ENCODE peak calls at places on chromosomes 13 and 19, in four cellular contexts. S is HepG2, X is GM12878, R is K562. F is an unnamed sample.

GRCh38 chr13:51838235-51838846 is 6.6 kb downstream of the TMEM272 start:
- DNase-seq in S (no peak), X (no peak), R (no peak), F (no peak)

GRCh38 chr19:58407658-58408151 is 744 bp upstream of the ZNF584 start:
- DNase-seq in S (peak), X (no peak), R (no peak), F (no peak)

GRCh38 chr13:113558461-113558860 is 26.1 kb upstream of the TFDP1 start:
- DNase-seq in S (no peak), X (no peak), R (no peak), F (no peak)

GRCh38 chr19:33214621-33215020 is 11.0 kb downstream of the SLC7A10 start:
- DNase-seq in S (peak), X (no peak), R (no peak), F (peak)

GRCh38 chr13:68927387-68928026 is 1180.1 kb upstream of the ATXN8OS start:
- DNase-seq in S (peak), X (no peak), R (no peak), F (peak)

GRCh38 chr13:23985846-23986245 is 88.5 kb upstream of the C1QTNF9B start:
- DNase-seq in S (no peak), X (no peak), R (no peak), F (no peak)

GRCh38 chr13:68025604-68026003 is 795.5 kb upstream of the PCDH9 start:
- DNase-seq in S (no peak), X (no peak), R (no peak), F (no peak)

GRCh38 chr13:111521030-111521429 is 200.6 kb downstream of the TEX29 start:
- DNase-seq in S (no peak), X (no peak), R (no peak), F (no peak)

GRCh38 chr13:23889598-23890224 is 511 bp upstream of the MIPEP start:
- DNase-seq in S (no peak), X (no peak), R (no peak), F (peak)

GRCh38 chr19:34513767-34514166 is 32.2 kb downstream of the WTIP start:
- DNase-seq in S (no peak), X (no peak), R (no peak), F (no peak)

GRCh38 chr19:55355213-55355821 is 798 bp upstream of the COX6B2 start:
- DNase-seq in S (no peak), X (no peak), R (no peak), F (peak)

GRCh38 chr19:48780684-48781391 is 25.5 kb downstream of the FGF21 start:
- DNase-seq in S (peak), X (peak), R (peak), F (no peak)

GRCh38 chr13:36493046-36493445 is 60.8 kb downstream of the CCNA1 start:
- DNase-seq in S (no peak), X (no peak), R (no peak), F (no peak)

GRCh38 chr19:43470288-43470687 is 4.9 kb upstream of the LYPD3 start:
- DNase-seq in S (no peak), X (no peak), R (no peak), F (peak)

GRCh38 chr19:30811397-30812098 is 439.4 kb downstream of the ZNF536 start:
- DNase-seq in S (no peak), X (no peak), R (no peak), F (no peak)

GRCh38 chr19:35545855-35546381 is 492 bp downstream of the TMEM147 start:
- DNase-seq in S (no peak), X (peak), R (peak), F (peak)

GRCh38 chr13:46484561-46484960 is 68.4 kb upstream of the LRCH1 start:
- DNase-seq in S (no peak), X (no peak), R (no peak), F (no peak)

GRCh38 chr19:2334426-2334825 is 5.9 kb downstream of the SPPL2B start:
- DNase-seq in S (no peak), X (no peak), R (no peak), F (no peak)

GRCh38 chr13:100563779-100564178 is 24.8 kb downstream of the GGACT start:
- DNase-seq in S (no peak), X (no peak), R (no peak), F (no peak)

GRCh38 chr19:49147923-49148682 is 7.1 kb downstream of the HRC start:
- DNase-seq in S (no peak), X (no peak), R (peak), F (no peak)

GRCh38 chr13:44865722-44866484 is 123.4 kb downstream of the NUFIP1 start:
- DNase-seq in S (no peak), X (no peak), R (no peak), F (no peak)

GRCh38 chr19:13976446-13976845 is 24.1 kb downstream of the DCAF15 start:
- DNase-seq in S (no peak), X (no peak), R (no peak), F (no peak)

GRCh38 chr13:45807520-45808099 is 43.9 kb downstream of the SIAH3 start:
- DNase-seq in S (peak), X (peak), R (peak), F (peak)

GRCh38 chr19:18274776-18275356 is 614 bp upstream of the IQCN start:
- DNase-seq in S (peak), X (no peak), R (peak), F (no peak)

GRCh38 chr19:51891193-51891747 is 3.5 kb upstream of the ZNF577 start:
- DNase-seq in S (no peak), X (no peak), R (no peak), F (no peak)

GRCh38 chr19:1406818-1407661 is at the start of gene DAZAP1:
- DNase-seq in S (peak), X (peak), R (peak), F (peak)

GRCh38 chr13:36986462-36987240 is 12.5 kb downstream of the ALG5 start:
- DNase-seq in S (no peak), X (no peak), R (no peak), F (no peak)

GRCh38 chr19:51421229-51422052 is 4.0 kb upstream of the SIGLEC10 start:
- DNase-seq in S (no peak), X (no peak), R (no peak), F (no peak)

GRCh38 chr13:79972066-79972569 is 368.8 kb downstream of the SPRY2 start:
- DNase-seq in S (no peak), X (no peak), R (no peak), F (no peak)

GRCh38 chr13:113861433-113862030 is 2.3 kb downstream of the GAS6 start:
- DNase-seq in S (no peak), X (no peak), R (no peak), F (peak)

GRCh38 chr19:47729468-47729798 is 15.9 kb upstream of the NOP53 start:
- DNase-seq in S (no peak), X (no peak), R (peak), F (no peak)

GRCh38 chr19:53917356-53917755 is 8.3 kb downstream of the CACNG7 start:
- DNase-seq in S (no peak), X (no peak), R (no peak), F (no peak)

GRCh38 chr13:76903544-76904162 is 17.4 kb upstream of the KCTD12 start:
- DNase-seq in S (peak), X (peak), R (peak), F (peak)
- TF ChIP-seq ZBTB33 in S (no peak), X (no peak), R (no peak), F (no peak)

GRCh38 chr13:75391432-75392100 is 90.4 kb downstream of the TBC1D4 start:
- DNase-seq in S (no peak), X (no peak), R (no peak), F (no peak)
- TF ChIP-seq SIN3A in S (no peak), X (no peak), R (no peak), F (no peak)

GRCh38 chr13:76904507-76904906 is 18.3 kb upstream of the KCTD12 start:
- DNase-seq in S (no peak), X (no peak), R (no peak), F (no peak)
- TF ChIP-seq ZBTB33 in S (no peak), X (no peak), R (no peak), F (no peak)

GRCh38 chr19:39083599-39083982 is 577 bp upstream of the ACP7 start:
- DNase-seq in S (no peak), X (no peak), R (no peak), F (no peak)

GRCh38 chr19:39084732-39085080 is 538 bp downstream of the ACP7 start:
- DNase-seq in S (no peak), X (no peak), R (no peak), F (no peak)

GRCh38 chr19:39082745-39083598 is 1.2 kb upstream of the ACP7 start:
- DNase-seq in S (no peak), X (no peak), R (no peak), F (no peak)

GRCh38 chr19:39085392-39085791 is 1.2 kb downstream of the ACP7 start:
- DNase-seq in S (no peak), X (no peak), R (no peak), F (no peak)

DNA sequence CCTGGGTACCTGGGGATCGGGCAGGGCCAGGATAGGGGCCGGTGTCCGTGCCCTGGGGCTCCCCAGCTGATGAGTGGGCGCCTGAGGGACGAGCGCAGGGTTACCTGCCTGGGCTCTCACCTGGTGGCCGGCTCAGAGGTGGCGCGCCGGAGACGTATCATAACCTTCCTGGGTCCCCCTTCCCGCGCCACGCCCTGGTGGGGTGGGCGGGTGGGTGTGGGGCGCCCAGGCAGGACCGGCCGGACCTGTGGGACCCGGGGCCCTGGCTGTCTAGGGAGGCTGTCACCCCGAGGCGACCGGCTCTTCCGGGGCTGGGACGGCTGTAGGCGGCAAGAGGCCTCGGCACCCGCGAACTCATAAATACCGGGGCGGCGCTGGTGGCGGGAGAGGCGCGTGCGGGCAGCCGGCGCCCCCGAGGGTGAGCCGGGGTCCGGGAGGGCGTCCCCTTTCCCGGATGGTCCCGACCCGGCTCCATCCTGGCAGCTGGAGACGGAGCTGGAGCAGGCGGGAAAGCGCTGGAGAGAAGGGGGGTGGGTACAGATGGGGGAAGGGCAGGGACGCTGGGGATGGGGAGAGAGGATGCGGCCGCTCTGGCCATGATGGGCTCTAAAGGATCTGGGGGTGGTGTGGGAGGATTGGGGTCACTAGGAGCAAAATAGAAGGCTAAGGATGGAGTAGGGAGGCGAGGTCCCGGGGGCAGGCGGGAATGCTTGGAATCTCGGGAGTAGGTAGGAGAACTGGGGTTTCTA is at the start of gene ACP7:
- DNase-seq in S (no peak), X (no peak), R (peak), F (peak)
- TF ChIP-seq SIN3A in S (no peak), X (no peak), R (no peak), F (no peak)

GRCh38 chr13:110520431-110521295 is 40.9 kb downstream of the RAB20 start:
- DNase-seq in S (no peak), X (no peak), R (no peak), F (no peak)
- TF ChIP-seq ZBTB33 in S (no peak), X (no peak), R (no peak), F (no peak)

DNA sequence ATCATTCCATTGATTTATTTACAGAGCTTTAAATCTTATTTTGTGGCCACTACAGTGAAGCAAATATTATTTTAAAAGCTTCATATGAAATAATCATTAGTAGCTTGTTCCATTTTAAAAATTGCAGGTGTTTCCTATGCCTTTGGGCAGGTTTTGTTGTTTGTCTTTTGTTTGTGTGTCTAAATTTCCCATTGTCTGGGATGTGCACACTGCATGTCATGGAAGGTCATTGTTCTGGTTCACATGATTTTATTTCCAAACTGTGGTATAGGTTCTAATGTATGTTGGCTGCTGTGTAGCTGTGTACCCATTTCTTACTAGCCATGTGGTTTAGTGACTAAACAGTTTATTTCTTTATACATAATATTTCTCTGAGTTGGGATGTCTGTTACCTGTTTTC is 65.6 kb downstream of the COL4A2 start:
- DNase-seq in S (no peak), X (no peak), R (no peak), F (no peak)
- TF ChIP-seq SIN3A in S (no peak), X (no peak), R (no peak), F (no peak)

GRCh38 chr13:98520674-98521449 is 56.0 kb downstream of the STK24 start:
- DNase-seq in S (no peak), X (no peak), R (no peak), F (no peak)
- TF ChIP-seq ZBTB33 in S (no peak), X (no peak), R (no peak), F (no peak)

F was measured in SK-N-SH.